ENCODE peak calls at places on chromosomes 2 and 18, in seven cellular contexts. N is iris pigment epithelial cell, H is psoas muscle, U is putamen, Q is mucosa of gallbladder, Z is epithelial cell of esophagus, M is substantia nigra. X is an unnamed sample.

GRCh38 chr18:40832362-40832761 is 1122.7 kb upstream of the PIK3C3 start:
- DNase-seq in N (peak; percentile 69), H (no peak), U (no peak), Q (no peak), Z (no peak), M (no peak), X (no peak)

GRCh38 chr2:80141007-80141726 is 163.4 kb downstream of the LRRTM1 start:
- DNase-seq in N (no peak), H (no peak), U (no peak), Q (no peak), Z (no peak), M (no peak), X (no peak)

GRCh38 chr2:156325671-156326385 is 6.7 kb downstream of the NR4A2 start:
- DNase-seq in N (no peak), H (no peak), U (no peak), Q (no peak), Z (no peak), M (no peak), X (no peak)

GRCh38 chr2:119144806-119145205 is 13.7 kb downstream of the C1QL2 start:
- DNase-seq in N (no peak), H (no peak), U (no peak), Q (no peak), Z (no peak), M (no peak), X (no peak)

GRCh38 chr18:47050468-47050867 is 15.0 kb upstream of the ELOA2 start:
- DNase-seq in N (peak; percentile 66), H (no peak), U (peak; percentile 45), Q (no peak), Z (peak; percentile 63), M (no peak), X (no peak)

GRCh38 chr2:73104933-73105332 is 7.8 kb downstream of the RAB11FIP5 start:
- DNase-seq in N (no peak), H (no peak), U (no peak), Q (no peak), Z (no peak), M (no peak), X (no peak)

GRCh38 chr2:170235860-170236638 is 58.1 kb downstream of the MYO3B start:
- DNase-seq in N (peak; percentile 41), H (peak; percentile 23), U (peak; percentile 49), Q (no peak), Z (peak; percentile 53), M (no peak), X (no peak)

GRCh38 chr2:132421198-132421780 is 4.7 kb downstream of the GPR39 start:
- DNase-seq in N (no peak), H (no peak), U (no peak), Q (no peak), Z (peak; percentile 42), M (no peak), X (no peak)

GRCh38 chr2:36708119-36708741 is 11.7 kb downstream of the VIT start:
- DNase-seq in N (peak; percentile 44), H (no peak), U (no peak), Q (no peak), Z (peak; percentile 53), M (no peak), X (no peak)

GRCh38 chr2:200736646-200737274 is 75.0 kb upstream of the BZW1 start:
- DNase-seq in N (no peak), H (no peak), U (no peak), Q (no peak), Z (no peak), M (no peak), X (no peak)

GRCh38 chr2:16069933-16070647 is 129.7 kb downstream of the MYCN start:
- DNase-seq in N (no peak), H (no peak), U (peak; percentile 98), Q (no peak), Z (no peak), M (peak; percentile 74), X (no peak)

GRCh38 chr18:37188016-37188791 is 359.3 kb downstream of the KIAA1328 start:
- DNase-seq in N (peak; percentile 7), H (no peak), U (no peak), Q (no peak), Z (no peak), M (no peak), X (no peak)

GRCh38 chr18:43383031-43383430 is 105.7 kb upstream of the SYT4 start:
- DNase-seq in N (no peak), H (no peak), U (no peak), Q (no peak), Z (no peak), M (no peak), X (no peak)

GRCh38 chr18:49178736-49179135 is 228.0 kb upstream of the SMAD7 start:
- DNase-seq in N (peak; percentile 25), H (no peak), U (peak; percentile 62), Q (no peak), Z (peak; percentile 39), M (peak; percentile 21), X (no peak)

GRCh38 chr2:72271766-72272615 is 124.3 kb upstream of the CYP26B1 start:
- DNase-seq in N (peak; percentile 40), H (no peak), U (no peak), Q (peak; percentile 11), Z (peak; percentile 48), M (no peak), X (no peak)

GRCh38 chr2:44547713-44548112 is 186.0 kb downstream of the CAMKMT start:
- DNase-seq in N (no peak), H (no peak), U (no peak), Q (no peak), Z (no peak), M (no peak), X (no peak)

X was measured in effector memory CD4-positive, alpha-beta T cell.